ENCODE peak calls at places on chromosomes 11 and 22, in eight cellular contexts. C is T-helper 2 cell; F is GM23338; R is choroid plexus epithelial cell; P is activated CD4-positive, alpha-beta T cell treated with anti-CD3 and anti-CD28 coated beads, Interleukin-2, amount 10 ng/mL, durations not matched to agents 7 days and 5 days; G is smooth muscle cell of the brain vasculature; T is SW 1271; V is CD4-positive, alpha-beta T cell. Q is an unnamed sample.

GRCh38 chr22:46107089-46107664 is 43.1 kb upstream of the PPARA start:
- DNase-seq in C (no peak), F (no peak), R (no peak), P (no peak), G (no peak), T (no peak), V (no peak), Q (no peak)

GRCh38 chr11:74268451-74268850 is 43.0 kb downstream of the P4HA3 start:
- DNase-seq in C (no peak), F (no peak), R (no peak), P (no peak), G (no peak), T (no peak), V (no peak), Q (no peak)

GRCh38 chr22:26385164-26385563 is 43.9 kb upstream of the ASPHD2 start:
- DNase-seq in C (no peak), F (no peak), R (no peak), P (no peak), G (no peak), T (no peak), V (no peak), Q (no peak)

GRCh38 chr11:102807921-102808320 is 10.0 kb upstream of the MMP1 start:
- DNase-seq in C (no peak), F (peak; percentile 95), R (peak; percentile 64), P (no peak), G (no peak), T (no peak), V (no peak), Q (no peak)

GRCh38 chr22:46833228-46833627 is 70.8 kb downstream of the TBC1D22A start:
- DNase-seq in C (no peak), F (peak; percentile 88), R (peak; percentile 64), P (no peak), G (no peak), T (no peak), V (no peak), Q (no peak)

GRCh38 chr11:86571273-86571948 is 101.0 kb downstream of the ME3 start:
- DNase-seq in C (no peak), F (peak; percentile 94), R (no peak), P (no peak), G (no peak), T (peak; percentile 54), V (no peak), Q (no peak)

GRCh38 chr11:65498042-65498726 is 661 bp upstream of the MALAT1 start:
- DNase-seq in C (peak; percentile 40), F (peak; percentile 72), R (peak; percentile 79), P (peak; percentile 78), G (no peak), T (no peak), V (peak; percentile 52), Q (peak; percentile 31)

GRCh38 chr11:113531575-113532451 is 56.6 kb upstream of the DRD2 start:
- DNase-seq in C (no peak), F (no peak), R (peak; percentile 20), P (no peak), G (no peak), T (no peak), V (no peak), Q (no peak)

GRCh38 chr11:43951231-43951630 is 8.8 kb downstream of the C11orf96 start:
- DNase-seq in C (no peak), F (no peak), R (no peak), P (no peak), G (no peak), T (no peak), V (no peak), Q (no peak)

GRCh38 chr11:20368441-20368840 is 4.9 kb downstream of the HTATIP2 start:
- DNase-seq in C (no peak), F (no peak), R (no peak), P (no peak), G (no peak), T (no peak), V (no peak), Q (no peak)

GRCh38 chr11:93921695-93922468 is 71.5 kb upstream of the VSTM5 start:
- DNase-seq in C (no peak), F (peak; percentile 96), R (peak; percentile 84), P (peak; percentile 56), G (no peak), T (peak; percentile 34), V (no peak), Q (no peak)

GRCh38 chr11:95793111-95793510 is 2.8 kb downstream of the CEP57 start:
- DNase-seq in C (no peak), F (no peak), R (no peak), P (no peak), G (no peak), T (no peak), V (no peak), Q (no peak)

GRCh38 chr11:10844364-10844763 is 13.5 kb downstream of the ZBED5 start:
- DNase-seq in C (no peak), F (no peak), R (no peak), P (no peak), G (no peak), T (no peak), V (no peak), Q (no peak)

GRCh38 chr11:113159967-113160621 is 154.3 kb upstream of the TTC12 start:
- DNase-seq in C (no peak), F (no peak), R (no peak), P (no peak), G (no peak), T (no peak), V (no peak), Q (no peak)

GRCh38 chr11:32385998-32386397 is 49.3 kb downstream of the WT1 start:
- DNase-seq in C (no peak), F (peak; percentile 84), R (peak; percentile 75), P (no peak), G (no peak), T (no peak), V (no peak), Q (no peak)

GRCh38 chr22:25492950-25493790 is 71.3 kb upstream of the GRK3 start:
- DNase-seq in C (no peak), F (no peak), R (no peak), P (no peak), G (no peak), T (no peak), V (no peak), Q (no peak)

GRCh38 chr11:69041516-69041915 is 7.2 kb upstream of the TPCN2 start:
- DNase-seq in C (no peak), F (no peak), R (peak; percentile 28), P (no peak), G (no peak), T (no peak), V (no peak), Q (no peak)

GRCh38 chr22:47192651-47193437 is 430.4 kb downstream of the TBC1D22A start:
- DNase-seq in C (no peak), F (no peak), R (no peak), P (no peak), G (no peak), T (no peak), V (no peak), Q (peak; percentile 7)

GRCh38 chr11:104352036-104352435 is 188.1 kb upstream of the PDGFD start:
- DNase-seq in C (no peak), F (no peak), R (no peak), P (no peak), G (no peak), T (no peak), V (no peak), Q (no peak)

GRCh38 chr11:22521226-22521625 is 104.4 kb downstream of the FANCF start:
- DNase-seq in C (no peak), F (no peak), R (peak; percentile 34), P (no peak), G (no peak), T (no peak), V (no peak), Q (no peak)

GRCh38 chr11:61141601-61142028 is 19.6 kb downstream of the VPS37C start:
- DNase-seq in C (no peak), F (peak; percentile 39), R (no peak), P (no peak), G (no peak), T (no peak), V (no peak), Q (no peak)

GRCh38 chr22:22689621-22690345 is 45.4 kb downstream of the GGTLC2 start:
- DNase-seq in C (no peak), F (no peak), R (no peak), P (no peak), G (no peak), T (no peak), V (no peak), Q (no peak)

GRCh38 chr22:30568137-30568805 is 6.2 kb downstream of the GAL3ST1 start:
- DNase-seq in C (no peak), F (peak; percentile 62), R (no peak), P (no peak), G (no peak), T (no peak), V (no peak), Q (no peak)

GRCh38 chr22:16806401-16806800 is 18.8 kb downstream of the XKR3 start:
- DNase-seq in C (no peak), F (peak; percentile 41), R (no peak), P (no peak), G (no peak), T (no peak), V (no peak), Q (no peak)

GRCh38 chr11:1565173-1565903 is 6.7 kb downstream of the DUSP8 start:
- DNase-seq in C (no peak), F (no peak), R (no peak), P (no peak), G (no peak), T (no peak), V (no peak), Q (no peak)

GRCh38 chr11:130847517-130847916 is 68.8 kb downstream of the SNX19 start:
- DNase-seq in C (no peak), F (no peak), R (peak; percentile 77), P (no peak), G (no peak), T (peak; percentile 43), V (no peak), Q (no peak)

GRCh38 chr22:30649430-30650007 is 13.9 kb downstream of the SLC35E4 start:
- DNase-seq in C (peak; percentile 77), F (no peak), R (peak; percentile 62), P (peak; percentile 69), G (no peak), T (peak; percentile 49), V (peak; percentile 54), Q (peak; percentile 18)

GRCh38 chr11:83194284-83195175 is 1.0 kb downstream of the ANKRD42 start:
- DNase-seq in C (peak; percentile 36), F (peak; percentile 63), R (peak; percentile 76), P (peak; percentile 74), G (no peak), T (peak; percentile 36), V (peak; percentile 39), Q (peak; percentile 36)

GRCh38 chr22:31250740-31251330 is 38.7 kb downstream of the LIMK2 start:
- DNase-seq in C (no peak), F (no peak), R (no peak), P (no peak), G (no peak), T (no peak), V (no peak), Q (no peak)

GRCh38 chr22:32622004-32622761 is 147.6 kb downstream of the FBXO7 start:
- DNase-seq in C (no peak), F (peak; percentile 94), R (peak; percentile 92), P (no peak), G (peak; percentile 29), T (no peak), V (no peak), Q (no peak)

GRCh38 chr11:91136631-91137030 is 913.8 kb upstream of the CHORDC1 start:
- DNase-seq in C (no peak), F (no peak), R (no peak), P (no peak), G (no peak), T (no peak), V (no peak), Q (no peak)

GRCh38 chr11:10876168-10876567 is 18.3 kb upstream of the ZBED5 start:
- DNase-seq in C (no peak), F (no peak), R (no peak), P (no peak), G (no peak), T (no peak), V (no peak), Q (no peak)

GRCh38 chr11:72381584-72382090 is 52.7 kb downstream of the CLPB start:
- DNase-seq in C (no peak), F (no peak), R (no peak), P (no peak), G (no peak), T (no peak), V (no peak), Q (no peak)

Q was measured in T-helper 17 cell.